ENCODE peak calls at places on chromosomes 11 and 22, in five cellular contexts. M is naive thymus-derived CD4-positive, alpha-beta T cell; R is testis; U is stomach; H is GM23248. P is an unnamed sample.

GRCh38 chr11:26014456-26015115 is 317.3 kb upstream of the ANO3 start:
- DNase-seq in M (no peak), R (no peak), U (no peak), H (no peak), P (no peak)

GRCh38 chr11:72072348-72072747 is 8.0 kb downstream of the NUMA1 start:
- DNase-seq in M (no peak), R (no peak), U (no peak), H (peak; percentile 86), P (no peak)

GRCh38 chr22:46974631-46975585 is 212.5 kb downstream of the TBC1D22A start:
- DNase-seq in M (no peak), R (no peak), U (no peak), H (no peak), P (no peak)

GRCh38 chr22:44975444-44976262 is 34.2 kb downstream of the PHF21B start:
- DNase-seq in M (peak; percentile 22), R (peak; percentile 92), U (peak; percentile 76), H (peak; percentile 89), P (peak; percentile 34)

GRCh38 chr11:86798988-86799387 is 1.4 kb upstream of the PRSS23 start:
- DNase-seq in M (no peak), R (no peak), U (no peak), H (peak; percentile 93), P (no peak)

GRCh38 chr11:132103006-132103405 is 732.6 kb downstream of the NTM start:
- DNase-seq in M (no peak), R (no peak), U (no peak), H (no peak), P (no peak)

GRCh38 chr22:44497218-44497903 is 672 bp downstream of the RTL6 start:
- DNase-seq in M (no peak), R (peak; percentile 37), U (no peak), H (peak; percentile 59), P (no peak)

GRCh38 chr22:39501644-39502108 is 414 bp upstream of the MIEF1 start:
- DNase-seq in M (no peak), R (no peak), U (no peak), H (no peak), P (no peak)

GRCh38 chr22:45903355-45904149 is 73.4 kb downstream of the WNT7B start:
- DNase-seq in M (no peak), R (no peak), U (no peak), H (peak; percentile 74), P (no peak)

GRCh38 chr22:32714458-32715250 is 86.9 kb upstream of the TIMP3 start:
- DNase-seq in M (no peak), R (no peak), U (no peak), H (no peak), P (no peak)

GRCh38 chr11:118659956-118660645 is 19.3 kb downstream of the TREH start:
- DNase-seq in M (no peak), R (no peak), U (no peak), H (no peak), P (no peak)

GRCh38 chr22:40705918-40706682 is 26.8 kb downstream of the MCHR1 start:
- DNase-seq in M (no peak), R (no peak), U (no peak), H (no peak), P (no peak)

GRCh38 chr22:40712311-40712710 is 33.0 kb downstream of the MCHR1 start:
- DNase-seq in M (no peak), R (no peak), U (no peak), H (no peak), P (no peak)

GRCh38 chr22:40707154-40707553 is 27.9 kb downstream of the MCHR1 start:
- DNase-seq in M (no peak), R (no peak), U (no peak), H (no peak), P (no peak)

GRCh38 chr22:40708177-40708576 is 28.9 kb downstream of the MCHR1 start:
- DNase-seq in M (no peak), R (no peak), U (no peak), H (no peak), P (no peak)

DNA sequence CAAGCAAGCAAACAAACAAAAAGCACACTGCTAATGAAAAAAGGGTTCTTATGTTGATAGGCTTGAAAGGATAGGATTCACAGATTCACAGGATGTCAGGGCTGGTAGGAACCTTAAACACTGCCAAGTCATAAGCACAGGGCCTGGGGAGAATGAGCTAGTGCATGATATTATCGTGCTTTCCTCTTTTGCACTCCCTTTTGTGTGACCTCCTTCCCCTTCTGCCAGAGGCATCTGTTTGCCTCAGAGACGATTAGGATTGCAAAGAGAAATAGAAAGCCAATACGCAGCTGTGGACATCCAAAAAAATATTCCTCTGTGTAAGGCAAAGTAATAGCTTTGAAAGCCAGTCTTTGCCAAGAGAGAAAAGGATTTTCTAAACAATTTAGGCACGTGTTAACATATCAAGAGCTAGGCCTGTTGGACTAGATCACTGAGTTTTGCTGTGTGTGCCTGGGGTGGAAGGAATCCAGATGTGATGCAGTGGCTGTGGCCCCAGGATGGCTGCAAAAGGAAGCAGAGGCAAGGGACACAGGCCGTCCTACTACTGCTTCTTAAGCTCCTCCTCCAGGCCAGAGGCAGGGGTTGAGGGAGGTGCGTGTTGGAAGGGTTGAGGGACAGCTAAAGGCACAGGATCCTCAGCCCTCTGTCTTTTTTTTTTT is 30.6 kb downstream of the MCHR1 start:
- DNase-seq in M (no peak), R (peak; percentile 49), U (no peak), H (peak; percentile 23), P (no peak)
- H3K27ac ChIP-seq in M (no peak overlapping the region), R (no peak overlapping the region), U (peak overlapping the region; percentile 3), H (no peak overlapping the region), P (no peak overlapping the region)

GRCh38 chr11:108766596-108767173 is 101.8 kb downstream of the DDX10 start:
- DNase-seq in M (no peak), R (no peak), U (no peak), H (no peak), P (no peak)

GRCh38 chr11:108774037-108774436 is 109.2 kb downstream of the DDX10 start:
- DNase-seq in M (no peak), R (no peak), U (no peak), H (no peak), P (no peak)

GRCh38 chr11:108768370-108768769 is 103.5 kb downstream of the DDX10 start:
- DNase-seq in M (no peak), R (no peak), U (no peak), H (no peak), P (no peak)

GRCh38 chr11:108768964-108769363 is 104.1 kb downstream of the DDX10 start:
- DNase-seq in M (no peak), R (no peak), U (no peak), H (no peak), P (no peak)
- H3K27ac ChIP-seq in M (no peak overlapping the region), R (no peak overlapping the region), U (no peak overlapping the region), H (no peak overlapping the region), P (no peak overlapping the region)

DNA sequence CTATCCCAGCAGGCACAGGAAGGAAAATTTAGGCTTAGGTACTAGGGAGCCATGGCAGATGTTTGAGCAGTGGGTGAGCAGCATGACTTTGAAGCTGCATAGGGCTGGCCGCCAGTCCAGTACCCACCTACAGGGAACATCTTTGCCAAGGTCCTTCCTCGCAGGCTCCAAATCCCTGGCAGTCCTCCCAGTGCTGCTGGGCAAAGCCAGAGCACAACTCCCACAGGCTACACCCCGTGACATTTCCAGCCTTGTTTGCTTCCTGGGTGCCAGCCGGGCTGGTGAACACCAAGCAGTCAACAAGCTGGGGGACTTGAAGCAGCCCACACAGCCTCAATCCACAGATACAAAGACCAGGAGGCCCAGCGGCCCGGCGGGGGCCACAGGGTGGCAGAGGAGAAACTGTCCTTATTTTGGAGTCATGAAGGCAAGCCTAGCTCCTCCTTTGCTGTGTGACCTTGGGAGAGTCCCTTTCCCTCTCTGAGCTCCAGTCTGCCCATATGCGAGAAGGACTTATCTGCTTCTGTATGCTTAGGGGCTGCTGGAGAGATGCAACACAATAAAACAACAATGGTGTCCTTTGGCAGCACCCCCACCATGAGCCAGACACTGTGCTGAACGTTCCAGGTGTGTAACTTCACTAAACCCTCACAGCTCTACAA is 28.0 kb downstream of the TPST2 start:
- DNase-seq in M (no peak), R (peak; percentile 94), U (peak; percentile 58), H (no peak), P (no peak)
- H3K27ac ChIP-seq in M (no peak overlapping the region), R (no peak overlapping the region), U (peak overlapping the region; percentile 25), H (no peak overlapping the region), P (no peak overlapping the region)

GRCh38 chr22:19524170-19525115 is at the start of gene CLDN5:
- DNase-seq in M (no peak), R (peak; percentile 58), U (no peak), H (peak; percentile 23), P (no peak)

GRCh38 chr22:19522190-19522880 is 1.9 kb downstream of the CLDN5 start:
- DNase-seq in M (no peak), R (no peak), U (no peak), H (no peak), P (peak; percentile 17)

GRCh38 chr22:19520566-19521305 is 3.5 kb downstream of the CLDN5 start:
- DNase-seq in M (no peak), R (no peak), U (no peak), H (no peak), P (no peak)

GRCh38 chr22:19523240-19524169 is 705 bp downstream of the CLDN5 start:
- DNase-seq in M (no peak), R (no peak), U (no peak), H (peak; percentile 44), P (no peak)

DNA sequence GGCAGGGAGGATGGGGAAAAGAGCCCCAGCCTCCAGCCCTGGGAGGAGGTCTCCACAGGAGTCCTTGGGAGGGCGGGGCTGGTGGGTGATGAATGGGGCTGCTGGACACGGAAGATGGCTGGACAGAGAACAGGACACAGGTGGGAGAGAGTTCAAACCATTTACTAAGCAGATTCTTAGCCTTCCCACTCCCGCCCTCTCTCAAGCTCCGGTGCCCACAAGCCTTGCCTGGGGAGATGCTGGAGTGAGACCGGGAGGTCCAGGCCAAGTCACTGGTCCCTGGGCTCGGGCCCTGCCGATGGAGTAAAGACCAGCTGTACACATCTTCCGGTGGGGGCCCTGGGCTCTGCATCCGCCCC is 1.4 kb downstream of the CLDN5 start:
- DNase-seq in M (no peak), R (no peak), U (no peak), H (no peak), P (no peak)
- H3K27ac ChIP-seq in M (no peak overlapping the region), R (no peak overlapping the region), U (no peak overlapping the region), H (no peak overlapping the region), P (peak overlapping the region; percentile 80)

DNA sequence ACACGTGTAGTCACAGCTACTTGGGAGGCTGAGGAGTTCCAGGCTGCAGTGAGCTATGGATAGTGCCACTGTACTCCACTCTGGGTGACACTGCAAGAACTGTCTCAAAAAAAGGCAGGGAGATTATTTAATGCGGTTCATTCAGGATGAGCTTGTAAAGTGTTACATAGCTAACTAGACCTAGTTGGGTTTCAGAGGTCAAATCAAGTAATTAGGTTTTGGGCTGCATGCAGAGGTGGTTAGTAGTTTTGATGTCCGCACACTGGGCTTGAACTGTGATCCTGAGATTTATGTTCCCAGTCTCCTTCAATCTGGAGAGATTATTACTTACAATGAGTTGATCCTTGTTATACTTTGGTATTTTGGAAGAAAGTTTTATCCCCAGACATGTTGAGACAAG is 2.1 kb upstream of the RBM4 start:
- DNase-seq in M (no peak), R (no peak), U (no peak), H (no peak), P (no peak)
- H3K27ac ChIP-seq in M (no peak overlapping the region), R (no peak overlapping the region), U (no peak overlapping the region), H (peak overlapping the region; percentile 82), P (no peak overlapping the region)

DNA sequence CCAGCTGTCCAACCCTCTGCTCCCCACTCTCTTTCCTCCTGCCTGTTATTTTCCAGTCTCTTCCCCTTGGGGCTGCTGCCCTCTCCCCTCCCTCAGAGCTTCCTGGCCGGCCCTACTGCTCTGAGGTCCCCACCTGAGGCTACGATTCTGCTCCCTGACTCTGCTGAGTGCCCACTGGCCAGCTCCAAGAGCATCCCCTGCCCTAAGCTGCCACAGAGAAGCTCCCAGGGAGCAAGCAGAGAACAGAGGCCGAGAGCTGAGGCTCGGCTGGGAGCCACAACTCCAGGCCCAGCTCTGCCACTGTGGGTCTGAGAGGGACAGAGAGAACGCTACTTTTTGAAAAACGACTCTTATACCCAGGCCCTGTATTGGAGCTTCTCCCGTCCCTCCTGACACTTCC is 61.1 kb downstream of the CHRDL2 start:
- DNase-seq in M (no peak), R (no peak), U (no peak), H (no peak), P (no peak)
- H3K27ac ChIP-seq in M (no peak overlapping the region), R (no peak overlapping the region), U (no peak overlapping the region), H (no peak overlapping the region), P (no peak overlapping the region)